ENCODE peak calls at places on chromosomes 13 and 19, in nine cellular contexts. B is AG04450, C is esophagus muscularis mucosa, W is stomach, T is cardiac muscle cell, U is osteoblast, I is left ventricle myocardium inferior, G is pancreas, L is thoracic aorta. Y is an unnamed sample.

GRCh38 chr13:110161112-110161897 is 145.7 kb downstream of the COL4A1 start:
- DNase-seq in B (no peak), C (no peak), W (no peak), T (no peak), U (peak), I (peak), G (no peak), L (no peak), Y (peak)

GRCh38 chr13:86608739-86609138 is 809.5 kb upstream of the SLITRK6 start:
- DNase-seq in B (no peak), C (no peak), W (no peak), T (no peak), U (no peak), I (no peak), G (no peak), L (no peak), Y (no peak)

GRCh38 chr19:28633223-28634030 is 579.5 kb downstream of the UQCRFS1 start:
- DNase-seq in B (no peak), C (peak), W (no peak), T (peak), U (peak), I (no peak), G (no peak), L (no peak), Y (no peak)

GRCh38 chr13:20383058-20383457 is 142.6 kb downstream of the CRYL1 start:
- DNase-seq in B (no peak), C (no peak), W (no peak), T (no peak), U (no peak), I (no peak), G (no peak), L (no peak), Y (no peak)

GRCh38 chr13:65034266-65034665 is 2195.9 kb downstream of the PCDH9 start:
- DNase-seq in B (no peak), C (no peak), W (no peak), T (no peak), U (no peak), I (no peak), G (peak), L (no peak), Y (no peak)

GRCh38 chr13:33132644-33133440 is 116.6 kb downstream of the KL start:
- DNase-seq in B (no peak), C (no peak), W (no peak), T (no peak), U (no peak), I (no peak), G (no peak), L (no peak), Y (no peak)

GRCh38 chr13:75550159-75550567 is 572 bp downstream of the UCHL3 start:
- DNase-seq in B (peak), C (no peak), W (no peak), T (peak), U (no peak), I (no peak), G (no peak), L (peak), Y (no peak)

GRCh38 chr13:30033681-30034447 is 183.4 kb upstream of the UBL3 start:
- DNase-seq in B (peak), C (no peak), W (no peak), T (peak), U (peak), I (no peak), G (no peak), L (no peak), Y (no peak)

GRCh38 chr19:33868821-33869412 is 72.2 kb downstream of the KCTD15 start:
- DNase-seq in B (no peak), C (peak), W (peak), T (peak), U (no peak), I (peak), G (no peak), L (no peak), Y (no peak)

GRCh38 chr19:29833614-29834261 is 21.9 kb downstream of the CCNE1 start:
- DNase-seq in B (no peak), C (no peak), W (no peak), T (no peak), U (peak), I (no peak), G (no peak), L (no peak), Y (no peak)

GRCh38 chr19:14563989-14564650 is 7.7 kb downstream of the NDUFB7 start:
- DNase-seq in B (no peak), C (no peak), W (no peak), T (no peak), U (no peak), I (no peak), G (no peak), L (no peak), Y (no peak)

GRCh38 chr13:49060698-49061387 is 85.1 kb downstream of the FNDC3A start:
- DNase-seq in B (no peak), C (no peak), W (no peak), T (no peak), U (no peak), I (no peak), G (no peak), L (no peak), Y (no peak)

GRCh38 chr19:8243146-8243545 is 34.0 kb downstream of the CERS4 start:
- DNase-seq in B (no peak), C (no peak), W (no peak), T (no peak), U (peak), I (no peak), G (no peak), L (no peak), Y (no peak)

GRCh38 chr13:33081666-33082065 is 65.4 kb downstream of the KL start:
- DNase-seq in B (no peak), C (no peak), W (no peak), T (no peak), U (no peak), I (no peak), G (no peak), L (no peak), Y (no peak)

GRCh38 chr13:107743523-107743922 is 471.8 kb downstream of the LIG4 start:
- DNase-seq in B (peak), C (no peak), W (no peak), T (no peak), U (no peak), I (no peak), G (no peak), L (no peak), Y (no peak)

GRCh38 chr19:13068064-13068807 is 34.4 kb downstream of the LYL1 start:
- DNase-seq in B (no peak), C (no peak), W (no peak), T (no peak), U (no peak), I (no peak), G (no peak), L (no peak), Y (no peak)

GRCh38 chr13:93217701-93218100 is 8.9 kb upstream of the GPC6 start:
- DNase-seq in B (no peak), C (no peak), W (no peak), T (no peak), U (peak), I (no peak), G (no peak), L (no peak), Y (no peak)

GRCh38 chr13:92575782-92576181 is 650.8 kb upstream of the GPC6 start:
- DNase-seq in B (no peak), C (no peak), W (no peak), T (no peak), U (no peak), I (no peak), G (no peak), L (no peak), Y (no peak)

GRCh38 chr19:17948967-17949930 is 16.4 kb downstream of the CCDC124 start:
- DNase-seq in B (no peak), C (no peak), W (no peak), T (no peak), U (peak), I (no peak), G (no peak), L (no peak), Y (no peak)

GRCh38 chr19:17948474-17948966 is 15.7 kb downstream of the CCDC124 start:
- DNase-seq in B (no peak), C (no peak), W (no peak), T (no peak), U (no peak), I (no peak), G (no peak), L (no peak), Y (no peak)

GRCh38 chr19:17950310-17951150 is 16.4 kb upstream of the KCNN1 start:
- DNase-seq in B (no peak), C (no peak), W (no peak), T (peak), U (peak), I (peak), G (no peak), L (no peak), Y (no peak)

GRCh38 chr19:17951151-17952040 is 15.5 kb upstream of the KCNN1 start:
- DNase-seq in B (no peak), C (no peak), W (no peak), T (peak), U (peak), I (no peak), G (no peak), L (no peak), Y (no peak)

DNA sequence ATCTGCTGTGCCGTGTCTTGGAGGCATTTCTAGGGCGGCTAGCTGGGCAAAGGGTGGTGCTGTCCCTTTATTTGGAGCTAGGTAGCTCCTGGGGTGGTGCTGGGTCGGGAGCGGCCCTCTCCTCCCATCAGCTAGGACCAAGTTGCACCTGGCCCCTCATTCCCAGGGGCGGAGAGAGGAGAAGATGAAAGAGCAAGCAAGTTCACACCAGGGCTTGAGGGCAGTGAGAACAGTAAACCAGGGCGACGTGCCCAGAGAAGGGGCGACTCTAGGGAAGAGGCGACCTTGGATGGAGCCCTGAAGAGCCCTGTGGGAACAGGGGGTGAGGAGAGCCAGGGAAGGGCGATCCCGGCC is 17.0 kb upstream of the KCNN1 start:
- DNase-seq in B (no peak), C (no peak), W (no peak), T (no peak), U (no peak), I (no peak), G (no peak), L (no peak), Y (no peak)
- H3K4me3 ChIP-seq in B (no peak), C (no peak), W (no peak), T (peak), U (no peak), I (peak), G (no peak), L (peak), Y (no peak)

GRCh38 chr19:40751065-40751923 is at the start of gene SNRPA:
- DNase-seq in B (peak), C (peak), W (peak), T (peak), U (peak), I (peak), G (peak), L (peak), Y (peak)
- TF ChIP-seq CTCF in B (no peak), C (no peak), W (no peak), T (no peak), U (no peak), I (no peak), G (no peak), L (no peak), Y (no peak)

GRCh38 chr19:40277356-40277755 is 7.8 kb downstream of the AKT2 start:
- DNase-seq in B (no peak), C (no peak), W (no peak), T (no peak), U (no peak), I (no peak), G (no peak), L (no peak), Y (no peak)
- H3K27ac ChIP-seq in B (no peak), C (no peak), W (no peak), T (no peak), U (no peak), I (peak), G (no peak), L (no peak), Y (no peak)

GRCh38 chr19:41551212-41551610 is 24.8 kb upstream of the CEACAM21 start:
- DNase-seq in B (no peak), C (no peak), W (no peak), T (no peak), U (no peak), I (no peak), G (no peak), L (no peak), Y (no peak)

GRCh38 chr19:41548047-41548446 is 27.9 kb upstream of the CEACAM21 start:
- DNase-seq in B (no peak), C (no peak), W (no peak), T (no peak), U (no peak), I (no peak), G (no peak), L (no peak), Y (no peak)

GRCh38 chr19:41551711-41552110 is 24.3 kb upstream of the CEACAM21 start:
- DNase-seq in B (no peak), C (no peak), W (no peak), T (no peak), U (no peak), I (no peak), G (no peak), L (no peak), Y (no peak)

GRCh38 chr19:41547569-41547968 is 28.4 kb upstream of the CEACAM21 start:
- DNase-seq in B (no peak), C (no peak), W (no peak), T (no peak), U (no peak), I (no peak), G (no peak), L (no peak), Y (no peak)

DNA sequence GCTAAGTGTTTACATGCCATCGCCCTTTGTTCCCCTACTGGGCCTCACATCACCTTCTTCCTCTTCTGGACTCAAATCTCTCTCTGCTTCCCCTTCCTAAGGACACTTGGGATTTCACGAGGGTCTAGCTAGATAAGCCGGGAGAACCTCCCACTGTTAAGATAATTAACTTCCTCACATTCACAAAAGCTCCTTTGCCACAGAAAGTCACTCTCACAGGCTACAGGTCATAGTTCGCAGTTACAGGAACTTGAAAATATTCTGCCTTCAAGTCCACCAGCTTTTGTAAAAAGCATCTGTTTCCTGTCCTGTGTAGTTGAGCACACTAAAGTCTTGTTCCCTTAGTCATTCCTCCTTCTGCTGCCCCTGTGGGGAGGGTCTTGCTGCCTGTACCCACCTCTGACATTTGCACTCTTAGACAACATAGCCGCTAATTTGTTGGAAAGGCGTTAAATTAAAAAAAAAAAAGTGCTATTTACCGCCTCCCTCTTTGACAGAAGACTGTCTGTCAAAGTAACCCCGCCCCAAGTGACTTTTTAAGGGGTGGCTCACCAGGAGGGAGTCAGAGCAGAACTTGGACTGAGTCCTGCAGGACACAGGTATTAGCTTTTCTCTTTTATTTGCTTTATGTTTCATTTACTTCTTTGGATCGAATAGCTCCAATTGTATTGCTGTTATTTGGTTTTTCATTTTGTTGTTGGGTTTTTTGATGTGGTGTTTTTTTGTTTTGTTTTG is 26.8 kb upstream of the CEACAM21 start:
- DNase-seq in B (no peak), C (no peak), W (peak), T (no peak), U (no peak), I (no peak), G (no peak), L (no peak), Y (no peak)
- H3K4me3 ChIP-seq in B (no peak), C (no peak), W (no peak), T (no peak), U (no peak), I (peak), G (no peak), L (peak), Y (no peak)

GRCh38 chr19:48768989-48769713 is 13.8 kb downstream of the FGF21 start:
- DNase-seq in B (no peak), C (no peak), W (peak), T (no peak), U (no peak), I (no peak), G (no peak), L (no peak), Y (no peak)
- TF ChIP-seq CTCF in B (no peak), C (no peak), W (no peak), T (no peak), U (no peak), I (no peak), G (no peak), L (no peak), Y (no peak)